ENCODE peak calls at places on chromosomes 7 and 10, in four cellular contexts. A, D, I and F are unnamed samples.

GRCh38 chr10:5698062-5698461 is 13.4 kb downstream of the TASOR2 start:
- DNase-seq in I (no peak), D (no peak), A (no peak), F (no peak)

GRCh38 chr10:21020545-21020944 is 123.4 kb upstream of the NEBL start:
- DNase-seq in D (peak; percentile 38), A (no peak), I (no peak), F (no peak)

GRCh38 chr7:22452142-22452763 is 47.7 kb downstream of the STEAP1B start:
- DNase-seq in D (peak; percentile 53), I (peak; percentile 22), A (peak; percentile 49), F (peak; percentile 71)

GRCh38 chr7:134546903-134547737 is 1.8 kb upstream of the AKR1B15 start:
- DNase-seq in D (peak; percentile 74), I (peak; percentile 59), A (peak; percentile 43), F (peak; percentile 68)

GRCh38 chr7:134996097-134996550 is 9.8 kb downstream of the AGBL3 start:
- DNase-seq in A (no peak), D (no peak), I (no peak), F (no peak)

GRCh38 chr10:62044569-62044968 is 143.1 kb downstream of the ARID5B start:
- DNase-seq in I (no peak), D (no peak), A (no peak), F (no peak)

GRCh38 chr7:44720301-44720700 is 28.3 kb upstream of the ZMIZ2 start:
- DNase-seq in D (no peak), A (no peak), I (no peak), F (no peak)

GRCh38 chr10:77974396-77975074 is 48.0 kb upstream of the DLG5 start:
- DNase-seq in I (no peak), D (peak; percentile 68), A (no peak), F (no peak)

GRCh38 chr7:94030634-94031033 is 26.5 kb upstream of the BET1 start:
- DNase-seq in A (no peak), D (no peak), I (no peak), F (no peak)

GRCh38 chr10:121952226-121952625 is 22.8 kb downstream of the NSMCE4A start:
- DNase-seq in I (no peak), D (peak; percentile 36), A (no peak), F (no peak)

GRCh38 chr10:35259769-35260397 is 76.4 kb upstream of the CCNY start:
- DNase-seq in I (no peak), A (no peak), D (peak; percentile 96), F (no peak)

GRCh38 chr7:27520828-27521790 is 141.6 kb downstream of the HIBADH start:
- DNase-seq in A (no peak), D (peak; percentile 57), I (no peak), F (no peak)

GRCh38 chr10:49534670-49535381 is 4.1 kb downstream of the ERCC6 start:
- DNase-seq in I (no peak), D (peak; percentile 87), A (no peak), F (no peak)

GRCh38 chr10:21330628-21331020 is 194.9 kb downstream of the SKIDA1 start:
- DNase-seq in A (no peak), I (no peak), D (peak; percentile 43), F (no peak)

GRCh38 chr7:157425761-157426160 is 89.0 kb downstream of the DNAJB6 start:
- DNase-seq in A (no peak), D (no peak), I (no peak), F (no peak)

GRCh38 chr7:8260871-8261707 is 878 bp downstream of the ICA1 start:
- DNase-seq in D (no peak), A (peak; percentile 24), I (no peak), F (peak; percentile 59)

GRCh38 chr10:22598488-22598887 is 115.9 kb downstream of the PIP4K2A start:
- DNase-seq in I (no peak), D (no peak), A (no peak), F (no peak)

GRCh38 chr7:46032353-46032752 is 111.3 kb upstream of the IGFBP3 start:
- DNase-seq in I (no peak), A (no peak), D (no peak), F (no peak)

GRCh38 chr7:16532272-16532671 is 5.6 kb downstream of the LRRC72 start:
- DNase-seq in I (no peak), D (no peak), A (no peak), F (no peak)

GRCh38 chr10:118543714-118544400 is 51.6 kb downstream of the PRLHR start:
- DNase-seq in I (no peak), D (peak; percentile 53), A (peak; percentile 57), F (no peak)

GRCh38 chr7:152076324-152076821 is 50.9 kb downstream of the GALNT11 start:
- DNase-seq in D (peak; percentile 31), I (no peak), A (no peak), F (no peak)

GRCh38 chr10:126468876-126469643 is 80.8 kb upstream of the ADAM12 start:
- DNase-seq in D (peak; percentile 34), I (no peak), A (no peak), F (no peak)

GRCh38 chr10:73529089-73529832 is 33.4 kb upstream of the PPP3CB start:
- DNase-seq in A (peak; percentile 16), D (peak; percentile 84), I (peak; percentile 20), F (no peak)

GRCh38 chr7:44220046-44220720 is 19.4 kb downstream of the YKT6 start:
- DNase-seq in D (no peak), I (no peak), A (no peak), F (no peak)

GRCh38 chr10:95818663-95819062 is 62.7 kb downstream of the ENTPD1 start:
- DNase-seq in A (no peak), I (no peak), D (peak; percentile 94), F (no peak)

GRCh38 chr7:103348452-103348851 is 1.0 kb downstream of the PSMC2 start:
- DNase-seq in A (no peak), D (no peak), I (no peak), F (no peak)

GRCh38 chr10:69849790-69850189 is 48.1 kb downstream of the COL13A1 start:
- DNase-seq in A (no peak), D (no peak), I (no peak), F (no peak)

DNA sequence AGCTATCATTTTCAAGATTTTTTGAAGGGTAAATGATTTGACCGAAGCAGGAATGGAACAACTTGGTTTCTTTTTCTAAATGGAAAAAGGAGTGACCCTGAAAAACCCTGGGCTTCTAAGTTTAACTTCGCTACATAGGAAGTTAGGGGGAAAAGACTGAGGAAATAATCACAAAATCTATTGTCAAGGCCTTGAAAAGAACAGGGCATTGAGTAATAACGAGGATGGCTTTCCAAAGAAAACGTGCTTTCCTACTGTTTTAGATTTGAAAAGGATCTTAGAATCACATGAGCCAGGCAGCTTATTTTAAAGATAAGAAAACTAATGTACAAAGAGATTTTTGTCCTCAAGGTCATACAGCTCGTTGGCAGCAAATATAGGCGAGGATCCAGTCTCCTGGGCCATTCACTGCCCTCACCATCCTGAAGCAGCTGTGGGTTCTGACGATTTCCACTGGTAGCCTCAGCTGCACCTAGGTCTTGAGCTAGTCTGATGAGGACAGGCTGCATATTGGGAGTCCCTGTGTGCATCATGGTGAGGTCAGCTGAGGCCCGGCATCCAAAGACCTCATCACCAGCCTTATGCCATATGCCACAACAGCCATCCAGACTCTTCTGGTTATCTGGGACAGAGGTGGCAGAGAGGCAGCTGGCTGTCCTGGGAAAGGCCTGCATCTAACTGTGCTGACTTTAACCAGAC is 384.7 kb upstream of the NRP1 start:
- DNase-seq in D (no peak), A (no peak), I (no peak), F (no peak)
- TF ChIP-seq CTCF in D (no peak), A (no peak), I (no peak), F (no peak)

GRCh38 chr10:103353281-103353680 is 2.3 kb upstream of the PCGF6 start:
- DNase-seq in A (no peak), I (no peak), D (peak; percentile 22), F (no peak)

GRCh38 chr10:103350175-103350521 is 792 bp downstream of the PCGF6 start:
- DNase-seq in D (no peak), A (no peak), I (no peak), F (no peak)

GRCh38 chr10:103355906-103356599 is 5.1 kb upstream of the PCGF6 start:
- DNase-seq in A (no peak), D (no peak), I (no peak), F (no peak)

GRCh38 chr10:103350522-103351260 is at the start of gene PCGF6:
- DNase-seq in D (peak; percentile 77), I (peak; percentile 67), A (peak; percentile 87), F (peak; percentile 64)
- TF ChIP-seq CTCF in D (no peak), I (no peak), A (peak; percentile 16), F (no peak)

GRCh38 chr10:66307826-66308225 is 618.0 kb upstream of the LRRTM3 start:
- DNase-seq in A (no peak), D (peak; percentile 14), I (no peak), F (no peak)
- TF ChIP-seq CTCF in A (no peak), D (peak; percentile 17), I (no peak), F (peak; percentile 25)

DNA sequence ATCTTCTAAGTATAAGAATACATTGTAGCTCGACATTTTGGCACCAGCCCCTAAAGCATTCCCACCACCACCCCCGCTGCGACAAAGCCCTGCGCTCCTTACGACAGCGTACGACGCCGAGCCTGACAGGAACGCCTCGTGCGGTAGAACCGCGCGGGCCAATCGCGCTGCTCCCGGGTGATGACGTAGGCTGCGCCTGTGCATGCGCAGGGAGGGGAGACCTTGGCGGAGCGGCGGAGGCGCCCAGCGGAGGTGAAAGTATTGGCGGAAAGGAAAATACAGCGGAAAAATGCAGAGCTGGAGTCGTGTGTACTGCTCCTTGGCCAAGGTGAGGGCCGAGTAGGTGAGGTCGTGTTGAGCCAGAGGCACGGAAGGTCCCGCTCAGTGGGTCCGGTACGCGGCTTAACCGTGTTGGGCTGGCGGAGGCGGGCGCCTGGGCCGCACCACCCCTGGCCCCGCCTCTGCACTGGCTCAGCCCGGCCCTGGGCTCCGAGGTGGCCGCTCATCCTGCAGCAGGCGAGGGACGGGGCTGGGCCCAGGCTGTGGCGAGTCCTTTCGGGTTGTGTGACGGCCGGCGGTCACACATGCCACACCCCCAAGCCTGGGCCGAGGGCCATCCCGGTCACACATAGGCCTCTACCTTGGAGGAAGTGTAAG is at the start of gene DLD:
- DNase-seq in I (peak; percentile 94), A (peak; percentile 77), D (peak; percentile 92), F (peak; percentile 95)
- TF ChIP-seq CTCF in I (no peak), A (no peak), D (no peak), F (peak; percentile 25)

GRCh38 chr7:101865031-101865824 is 47.8 kb downstream of the CUX1 start:
- DNase-seq in A (no peak), D (no peak), I (no peak), F (no peak)

GRCh38 chr7:101861223-101861775 is 43.9 kb downstream of the CUX1 start:
- DNase-seq in A (no peak), D (no peak), I (no peak), F (no peak)

GRCh38 chr7:101862280-101863220 is 45.1 kb downstream of the CUX1 start:
- DNase-seq in A (no peak), D (no peak), I (no peak), F (no peak)

GRCh38 chr7:101864039-101864438 is 46.6 kb downstream of the CUX1 start:
- DNase-seq in D (no peak), I (no peak), A (no peak), F (no peak)

DNA sequence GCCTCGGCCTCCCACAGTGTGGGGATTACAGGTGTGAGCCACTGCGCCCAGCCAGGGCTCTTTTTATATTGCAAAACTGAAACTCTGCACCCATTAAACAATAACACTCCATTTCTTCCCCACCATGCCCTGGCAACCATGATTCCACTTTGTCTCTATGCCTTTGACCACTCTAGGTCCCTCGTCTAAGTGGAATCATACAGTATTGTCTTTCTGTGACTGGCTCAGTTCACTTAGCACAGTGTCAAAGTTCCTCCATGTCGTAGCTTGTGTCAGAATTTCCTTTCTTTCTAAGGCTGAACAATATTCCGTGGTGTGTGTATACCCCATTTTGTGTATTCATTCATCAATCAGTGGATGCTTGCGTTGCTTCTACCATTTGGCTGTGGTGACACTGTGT is 46.2 kb downstream of the CUX1 start:
- DNase-seq in A (no peak), I (no peak), D (no peak), F (no peak)
- TF ChIP-seq CTCF in A (no peak), I (no peak), D (no peak), F (no peak)